ENCODE peak calls at places on chromosome 17, in five cellular contexts. P is K562, C is A549, A is HepG2, B is GM12878. Q is an unnamed sample.

GRCh38 chr17:51372345-51373004 is 112.1 kb downstream of the UTP18 start:
- DNase-seq in P (peak; percentile 82), C (peak; percentile 33), A (peak; percentile 72), B (peak; percentile 82), Q (peak; percentile 71)

GRCh38 chr17:75894049-75894742 is 2.6 kb downstream of the TRIM65 start:
- DNase-seq in P (no peak), C (no peak), A (peak; percentile 65), B (no peak), Q (no peak)

GRCh38 chr17:66975614-66976378 is 11.3 kb downstream of the CACNG4 start:
- DNase-seq in P (peak; percentile 29), C (peak; percentile 70), A (peak; percentile 55), B (no peak), Q (no peak)

GRCh38 chr17:69424287-69425041 is 10.0 kb downstream of the MAP2K6 start:
- DNase-seq in P (no peak), C (no peak), A (no peak), B (no peak), Q (peak; percentile 40)

GRCh38 chr17:74512624-74513084 is 18.6 kb downstream of the CD300LB start:
- DNase-seq in P (no peak), C (no peak), A (no peak), B (peak; percentile 26), Q (no peak)

GRCh38 chr17:39225974-39226683 is 384 bp upstream of the STAC2 start:
- DNase-seq in P (peak; percentile 75), C (peak; percentile 91), A (no peak), B (no peak), Q (peak; percentile 36)

GRCh38 chr17:29930399-29931010 is 477 bp upstream of the SSH2 start:
- DNase-seq in P (peak; percentile 20), C (no peak), A (peak; percentile 3), B (no peak), Q (peak; percentile 36)

GRCh38 chr17:35963663-35964062 is 17.6 kb downstream of the CCL16 start:
- DNase-seq in P (no peak), C (no peak), A (no peak), B (no peak), Q (no peak)

GRCh38 chr17:7323731-7324437 is 5.3 kb downstream of the NEURL4 start:
- DNase-seq in P (peak; percentile 51), C (peak; percentile 83), A (no peak), B (no peak), Q (peak; percentile 32)

GRCh38 chr17:27609606-27610303 is 21.2 kb upstream of the LGALS9 start:
- DNase-seq in P (no peak), C (peak; percentile 46), A (peak; percentile 45), B (no peak), Q (peak; percentile 34)

GRCh38 chr17:39239640-39240314 is 14.0 kb upstream of the STAC2 start:
- DNase-seq in P (peak; percentile 76), C (peak; percentile 68), A (peak; percentile 55), B (no peak), Q (peak; percentile 28)

GRCh38 chr17:43789482-43789881 is 9.2 kb downstream of the CFAP97D1 start:
- DNase-seq in P (no peak), C (no peak), A (no peak), B (no peak), Q (no peak)

GRCh38 chr17:15342460-15342859 is 1.1 kb upstream of the TEKT3 start:
- DNase-seq in P (no peak), C (no peak), A (no peak), B (no peak), Q (no peak)

GRCh38 chr17:66855204-66855603 is 20.3 kb downstream of the CACNG5 start:
- DNase-seq in P (peak; percentile 62), C (no peak), A (no peak), B (no peak), Q (no peak)

GRCh38 chr17:72090108-72090507 is 30.7 kb upstream of the SOX9 start:
- DNase-seq in P (no peak), C (no peak), A (peak; percentile 38), B (no peak), Q (no peak)

GRCh38 chr17:73725794-73726193 is 81.5 kb upstream of the SDK2 start:
- DNase-seq in P (no peak), C (no peak), A (no peak), B (no peak), Q (no peak)

GRCh38 chr17:67021718-67022450 is 22.5 kb upstream of the CACNG1 start:
- DNase-seq in P (no peak), C (no peak), A (no peak), B (no peak), Q (no peak)

GRCh38 chr17:40958086-40958953 is 8.4 kb downstream of the KRT39 start:
- DNase-seq in P (no peak), C (no peak), A (peak; percentile 92), B (no peak), Q (no peak)

GRCh38 chr17:40416671-40417070 is 1.0 kb downstream of the TOP2A start:
- DNase-seq in P (no peak), C (no peak), A (no peak), B (no peak), Q (no peak)

GRCh38 chr17:12088035-12088434 is 67.4 kb downstream of the MAP2K4 start:
- DNase-seq in P (no peak), C (no peak), A (peak; percentile 54), B (no peak), Q (no peak)

GRCh38 chr17:29495011-29495410 is 71.8 kb downstream of the ABHD15 start:
- DNase-seq in P (no peak), C (no peak), A (no peak), B (no peak), Q (no peak)

GRCh38 chr17:48610282-48611211 is at the start of gene HOXB7:
- DNase-seq in P (peak; percentile 74), C (peak; percentile 91), A (no peak), B (no peak), Q (peak; percentile 79)

GRCh38 chr17:76753061-76753961 is 15.4 kb downstream of the MFSD11 start:
- DNase-seq in P (no peak), C (no peak), A (no peak), B (no peak), Q (no peak)

GRCh38 chr17:40176409-40177110 is 710 bp upstream of the RAPGEFL1 start:
- DNase-seq in P (no peak), C (no peak), A (no peak), B (no peak), Q (no peak)

GRCh38 chr17:40615295-40615988 is 32.2 kb downstream of the SMARCE1 start:
- DNase-seq in P (peak; percentile 75), C (peak; percentile 91), A (peak; percentile 76), B (peak; percentile 93), Q (peak; percentile 26)

GRCh38 chr17:67434061-67434525 is 57.0 kb downstream of the PITPNC1 start:
- DNase-seq in P (no peak), C (no peak), A (no peak), B (no peak), Q (no peak)

DNA sequence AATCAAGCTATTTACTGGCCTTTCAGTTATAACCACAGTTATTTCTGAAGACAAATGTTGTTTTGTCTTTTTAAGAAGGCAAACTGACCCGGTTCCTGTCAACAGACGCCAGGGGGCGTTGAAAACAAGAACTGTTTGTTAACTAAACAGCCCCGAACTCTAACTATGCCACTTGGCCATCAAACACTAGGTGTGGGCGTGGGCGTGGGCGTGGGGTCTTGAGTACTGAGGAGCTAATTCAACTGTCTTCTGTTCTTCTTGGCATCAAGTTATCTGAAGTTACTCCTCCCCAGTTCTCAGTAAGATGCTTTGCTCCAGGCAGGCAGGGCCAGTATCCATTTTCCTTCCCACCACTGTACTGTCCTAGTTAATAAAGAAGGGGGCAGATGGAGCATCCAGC is 63.3 kb upstream of the MTMR4 start:
- DNase-seq in P (peak; percentile 78), C (peak; percentile 53), A (peak; percentile 52), B (no peak), Q (peak; percentile 30)
- TF ChIP-seq MYC in P (no peak), C (no peak), A (no peak), B (no peak), Q (no peak)

GRCh38 chr17:64382184-64382583 is 8.5 kb downstream of the PECAM1 start:
- DNase-seq in P (no peak), C (no peak), A (no peak), B (no peak), Q (no peak)

GRCh38 chr17:64380985-64381384 is 9.7 kb downstream of the PECAM1 start:
- DNase-seq in P (no peak), C (no peak), A (no peak), B (no peak), Q (no peak)

GRCh38 chr17:64373722-64374121 is 16.9 kb downstream of the PECAM1 start:
- DNase-seq in P (no peak), C (no peak), A (no peak), B (no peak), Q (no peak)

GRCh38 chr17:64377769-64378282 is 12.8 kb downstream of the PECAM1 start:
- DNase-seq in P (no peak), C (no peak), A (peak; percentile 73), B (no peak), Q (peak; percentile 57)

DNA sequence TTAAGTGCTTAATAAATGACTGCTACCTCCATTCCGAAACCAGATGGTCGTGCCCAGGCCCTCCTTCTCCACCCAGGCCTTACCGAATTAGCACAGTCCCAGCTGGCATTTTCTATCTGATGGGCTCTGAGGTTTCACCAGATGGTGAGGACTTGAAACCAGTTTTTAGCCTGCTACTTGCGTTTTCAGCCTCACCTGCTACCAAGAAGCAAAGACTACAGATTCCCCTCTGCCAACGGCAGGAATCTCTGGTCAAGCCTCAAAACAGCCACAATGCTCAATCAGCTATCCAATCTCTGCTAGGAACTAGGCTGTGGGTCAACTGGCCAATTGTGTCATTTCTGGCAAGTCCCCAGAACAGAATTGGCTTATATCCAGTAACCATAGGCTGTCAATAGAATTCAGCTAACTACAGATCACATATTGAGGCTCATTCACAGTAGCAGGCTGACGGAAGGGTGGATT is 11.7 kb downstream of the PECAM1 start:
- DNase-seq in P (no peak), C (no peak), A (peak; percentile 35), B (peak; percentile 72), Q (peak; percentile 83)
- H3K4me2 ChIP-seq in P (no peak overlapping the region), C (no peak overlapping the region), A (no peak overlapping the region), B (peak overlapping the region; percentile 44), Q (peak overlapping the region; percentile 2)

DNA sequence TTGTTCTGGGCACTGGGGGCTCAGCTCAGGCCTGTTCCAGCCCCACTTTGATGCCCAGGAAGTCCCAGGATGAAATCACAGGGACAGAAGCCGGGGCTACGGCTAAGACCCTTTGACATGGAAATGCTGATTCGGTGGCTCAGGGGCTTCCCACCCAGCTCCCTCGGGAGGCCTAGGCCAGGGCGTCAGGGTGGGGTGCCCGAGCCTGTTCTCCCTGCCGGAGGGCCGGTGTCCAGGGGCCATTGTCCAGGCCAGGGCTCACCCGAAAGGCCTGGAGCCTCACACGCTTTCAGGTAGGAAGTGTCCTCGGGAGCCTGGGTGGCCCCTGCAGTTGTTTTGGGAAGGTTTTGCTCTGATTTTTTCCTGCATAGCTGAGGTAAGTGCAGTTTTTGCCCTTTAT is 34.0 kb downstream of the METRNL start:
- DNase-seq in P (no peak), C (no peak), A (no peak), B (no peak), Q (no peak)
- TF ChIP-seq MYC in P (no peak), C (no peak), A (no peak), B (no peak), Q (no peak)

GRCh38 chr17:49746791-49747490 is 17.0 kb downstream of the FAM117A start:
- DNase-seq in P (no peak), C (no peak), A (no peak), B (peak; percentile 79), Q (no peak)
- H3K4me2 ChIP-seq in P (no peak overlapping the region), C (no peak overlapping the region), A (peak overlapping the region; percentile 47), B (peak overlapping the region; percentile 94), Q (no peak overlapping the region)

Q was measured in endothelial cell of umbilical vein.